ENCODE peak calls at places on chromosomes 1 and 21, in four cellular contexts. One of them, this sample, is unnamed.

GRCh38 chr1:32045770-32046169 is 27.0 kb upstream of the TMEM39B start:
- DNase-seq in K562: no peak
- DNase-seq in GM12878: no peak
- DNase-seq in GM12891: no peak
- DNase-seq in this sample: no peak

GRCh38 chr1:156251527-156251926 is 3.7 kb upstream of the PAQR6 start:
- DNase-seq in K562: no peak
- DNase-seq in GM12878: no peak
- DNase-seq in GM12891: no peak
- DNase-seq in this sample: no peak

GRCh38 chr1:87201768-87202167 is 126.9 kb upstream of the LMO4 start:
- DNase-seq in K562: no peak
- DNase-seq in GM12878: no peak
- DNase-seq in GM12891: no peak
- DNase-seq in this sample: no peak

GRCh38 chr1:151371744-151372410 is 628 bp downstream of the SELENBP1 start:
- DNase-seq in K562: no peak
- DNase-seq in GM12878: no peak
- DNase-seq in GM12891: no peak
- DNase-seq in this sample: peak

GRCh38 chr1:51600954-51601353 is 15.9 kb upstream of the OSBPL9 start:
- DNase-seq in K562: no peak
- DNase-seq in GM12878: no peak
- DNase-seq in GM12891: no peak
- DNase-seq in this sample: no peak

GRCh38 chr1:220804202-220804586 is 17.5 kb downstream of the MTARC1 start:
- DNase-seq in K562: no peak
- DNase-seq in GM12878: no peak
- DNase-seq in GM12891: no peak
- DNase-seq in this sample: no peak

GRCh38 chr1:82565146-82565545 is 764.4 kb downstream of the ADGRL2 start:
- DNase-seq in K562: no peak
- DNase-seq in GM12878: no peak
- DNase-seq in GM12891: no peak
- DNase-seq in this sample: no peak

GRCh38 chr1:206716519-206717236 is 32.0 kb downstream of the MAPKAPK2 start:
- DNase-seq in K562: no peak
- DNase-seq in GM12878: no peak
- DNase-seq in GM12891: no peak
- DNase-seq in this sample: no peak

GRCh38 chr1:202575906-202576653 is 134.2 kb downstream of the SYT2 start:
- DNase-seq in K562: no peak
- DNase-seq in GM12878: no peak
- DNase-seq in GM12891: no peak
- DNase-seq in this sample: no peak

GRCh38 chr1:25913166-25913565 is 6.9 kb upstream of the STMN1 start:
- DNase-seq in K562: no peak
- DNase-seq in GM12878: no peak
- DNase-seq in GM12891: no peak
- DNase-seq in this sample: no peak

GRCh38 chr1:208569181-208569580 is 325.0 kb upstream of the PLXNA2 start:
- DNase-seq in K562: no peak
- DNase-seq in GM12878: no peak
- DNase-seq in GM12891: no peak
- DNase-seq in this sample: no peak

GRCh38 chr1:101131239-101131924 is 105.4 kb upstream of the S1PR1 start:
- DNase-seq in K562: no peak
- DNase-seq in GM12878: no peak
- DNase-seq in GM12891: no peak
- DNase-seq in this sample: no peak

GRCh38 chr1:44345187-44345775 is 9.8 kb downstream of the ERI3 start:
- DNase-seq in K562: no peak
- DNase-seq in GM12878: no peak
- DNase-seq in GM12891: no peak
- DNase-seq in this sample: no peak

GRCh38 chr1:22386774-22387173 is 64.9 kb upstream of the ZBTB40 start:
- DNase-seq in K562: no peak
- DNase-seq in GM12878: no peak
- DNase-seq in GM12891: no peak
- DNase-seq in this sample: no peak

GRCh38 chr1:221517961-221518360 is 223.9 kb downstream of the DUSP10 start:
- DNase-seq in K562: no peak
- DNase-seq in GM12878: no peak
- DNase-seq in GM12891: no peak
- DNase-seq in this sample: peak

GRCh38 chr1:151158751-151159251 is 2.4 kb downstream of the TNFAIP8L2 start:
- DNase-seq in K562: no peak
- DNase-seq in GM12878: no peak
- DNase-seq in GM12891: no peak
- DNase-seq in this sample: peak

GRCh38 chr1:210827481-210827880 is 306.5 kb downstream of the KCNH1 start:
- DNase-seq in K562: no peak
- DNase-seq in GM12878: no peak
- DNase-seq in GM12891: no peak
- DNase-seq in this sample: no peak

GRCh38 chr1:184449916-184450315 is 63.1 kb downstream of the C1orf21 start:
- DNase-seq in K562: no peak
- DNase-seq in GM12878: no peak
- DNase-seq in GM12891: no peak
- DNase-seq in this sample: no peak

GRCh38 chr1:51302746-51303145 is 27.6 kb downstream of the TTC39A start:
- DNase-seq in K562: no peak
- DNase-seq in GM12878: no peak
- DNase-seq in GM12891: no peak
- DNase-seq in this sample: no peak

GRCh38 chr1:115828101-115829022 is 12.6 kb downstream of the NHLH2 start:
- DNase-seq in K562: peak
- DNase-seq in GM12878: no peak
- DNase-seq in GM12891: no peak
- DNase-seq in this sample: no peak
- TF ChIP-seq SPI1 in K562: no peak
- TF ChIP-seq SPI1 in GM12878: no peak
- TF ChIP-seq SPI1 in GM12891: no peak
- TF ChIP-seq SPI1 in this sample: no peak

GRCh38 chr1:30562559-30562958 is 160.8 kb downstream of the MATN1 start:
- DNase-seq in K562: no peak
- DNase-seq in GM12878: no peak
- DNase-seq in GM12891: no peak
- DNase-seq in this sample: no peak
- TF ChIP-seq SPI1 in K562: no peak
- TF ChIP-seq SPI1 in GM12878: no peak
- TF ChIP-seq SPI1 in GM12891: no peak
- TF ChIP-seq SPI1 in this sample: no peak

GRCh38 chr21:30268608-30269197 is 14.0 kb downstream of the KRTAP24-1 start:
- DNase-seq in K562: peak
- DNase-seq in GM12878: no peak
- DNase-seq in GM12891: no peak
- DNase-seq in this sample: peak
- TF ChIP-seq SPI1 in K562: no peak
- TF ChIP-seq SPI1 in GM12878: no peak
- TF ChIP-seq SPI1 in GM12891: no peak
- TF ChIP-seq SPI1 in this sample: no peak

DNA sequence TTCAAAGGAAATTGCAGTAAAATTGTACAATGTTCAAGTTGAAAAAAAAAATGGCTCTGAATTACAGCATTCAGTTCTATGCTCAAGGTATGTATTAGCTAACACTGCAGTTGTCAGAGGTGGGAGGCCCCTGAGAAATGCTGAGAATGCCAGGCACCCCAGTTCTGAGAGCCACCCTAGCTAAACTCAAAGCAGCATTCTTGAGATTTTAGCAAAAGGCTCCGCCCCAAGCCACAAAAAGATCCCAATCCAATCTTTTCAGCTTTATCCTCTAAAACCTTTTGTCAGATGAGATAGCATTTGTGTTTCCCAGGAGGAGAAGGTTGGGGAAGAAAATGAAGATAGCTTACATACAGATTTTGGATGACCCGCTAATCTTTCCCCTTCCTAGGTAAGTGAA is 68.8 kb downstream of the SMYD2 start:
- DNase-seq in K562: no peak
- DNase-seq in GM12878: no peak
- DNase-seq in GM12891: no peak
- DNase-seq in this sample: no peak
- TF ChIP-seq SPI1 in K562: no peak
- TF ChIP-seq SPI1 in GM12878: no peak
- TF ChIP-seq SPI1 in GM12891: no peak
- TF ChIP-seq SPI1 in this sample: no peak

DNA sequence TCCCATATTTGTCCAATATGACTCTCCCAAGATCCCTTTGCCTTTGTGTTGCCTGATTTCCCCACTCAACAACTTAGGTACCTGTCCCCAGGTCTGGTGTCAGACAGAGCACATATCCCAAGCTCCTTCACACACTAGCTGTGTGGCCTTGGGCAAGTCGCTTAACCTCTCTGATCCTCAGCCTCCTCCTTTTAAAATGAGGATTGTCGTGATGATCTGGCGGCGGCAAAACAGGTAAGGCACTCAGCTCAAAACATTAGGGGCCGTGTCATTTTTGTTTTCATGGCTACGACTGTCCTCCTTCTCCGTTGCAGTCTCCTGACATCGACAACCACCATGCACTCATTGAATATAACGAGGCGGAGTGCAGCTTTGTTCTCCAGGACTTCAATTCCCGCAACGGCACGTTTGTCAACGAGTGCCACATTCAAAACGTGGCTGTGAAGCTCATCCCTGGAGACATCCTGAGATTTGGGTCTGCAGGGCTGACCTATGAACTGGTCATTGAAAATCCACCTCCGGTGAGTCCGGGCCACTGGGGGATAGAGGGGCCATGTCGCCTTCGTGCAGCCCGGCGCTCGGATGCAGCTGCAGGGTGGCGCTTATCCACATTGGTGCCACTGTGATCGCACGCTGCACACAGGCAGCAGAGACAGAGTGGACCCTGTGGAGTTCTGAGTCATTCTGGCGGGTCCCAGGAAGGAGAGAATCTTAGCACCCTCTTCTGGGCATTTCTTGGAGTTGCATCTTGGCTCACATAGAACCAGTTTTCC is 25.2 kb downstream of the FHAD1 start:
- DNase-seq in K562: peak
- DNase-seq in GM12878: no peak
- DNase-seq in GM12891: peak
- DNase-seq in this sample: peak
- TF ChIP-seq SPI1 in K562: no peak
- TF ChIP-seq SPI1 in GM12878: no peak
- TF ChIP-seq SPI1 in GM12891: no peak
- TF ChIP-seq SPI1 in this sample: no peak

DNA sequence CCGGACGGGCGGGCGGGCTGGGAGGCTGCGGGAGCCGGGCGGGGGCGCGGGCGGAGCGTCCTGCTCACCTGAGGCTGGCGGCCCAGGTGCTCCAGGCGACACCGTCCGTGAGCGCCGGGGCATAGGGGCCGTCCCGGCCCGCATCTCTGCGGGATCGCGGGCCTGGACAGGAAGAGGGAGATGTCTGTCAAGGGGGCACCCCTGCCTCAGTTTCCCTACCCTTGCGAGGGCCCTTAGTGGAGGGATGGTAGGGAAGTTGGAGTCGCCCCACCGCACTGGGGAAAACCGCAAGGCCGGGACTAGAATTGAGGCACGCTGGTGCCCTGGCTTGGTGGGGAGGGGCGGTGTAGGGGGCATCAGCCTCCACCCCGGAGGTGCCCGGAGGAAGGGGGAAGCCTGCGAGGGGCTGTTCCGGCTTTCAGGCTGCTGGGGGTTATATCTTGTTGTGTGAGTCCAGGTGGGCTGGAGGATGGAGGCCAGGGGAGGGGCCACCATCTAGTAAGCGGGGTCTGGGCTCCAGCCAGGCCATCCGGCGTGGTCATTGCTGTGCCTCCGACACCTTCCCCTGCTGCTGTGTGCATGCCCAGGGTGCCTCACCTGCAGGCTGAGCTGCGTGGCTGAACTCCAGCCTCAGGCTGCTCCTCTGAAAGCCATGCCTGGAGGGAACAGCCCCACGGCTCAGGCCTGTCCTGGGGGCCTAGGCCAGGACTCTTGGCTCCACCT is 582 bp downstream of the VWA1 start:
- DNase-seq in K562: peak
- DNase-seq in GM12878: no peak
- DNase-seq in GM12891: no peak
- DNase-seq in this sample: no peak
- TF ChIP-seq SPI1 in K562: no peak
- TF ChIP-seq SPI1 in GM12878: no peak
- TF ChIP-seq SPI1 in GM12891: no peak
- TF ChIP-seq SPI1 in this sample: no peak

GRCh38 chr1:17664322-17664721 is 90.8 kb upstream of the ACTL8 start:
- DNase-seq in K562: peak
- DNase-seq in GM12878: no peak
- DNase-seq in GM12891: no peak
- DNase-seq in this sample: no peak

GRCh38 chr1:17665950-17666720 is 89.0 kb upstream of the ACTL8 start:
- DNase-seq in K562: no peak
- DNase-seq in GM12878: no peak
- DNase-seq in GM12891: no peak
- DNase-seq in this sample: no peak

GRCh38 chr1:17662786-17663185 is 92.3 kb upstream of the ACTL8 start:
- DNase-seq in K562: no peak
- DNase-seq in GM12878: no peak
- DNase-seq in GM12891: no peak
- DNase-seq in this sample: no peak

GRCh38 chr1:17663646-17664045 is 91.5 kb upstream of the ACTL8 start:
- DNase-seq in K562: no peak
- DNase-seq in GM12878: no peak
- DNase-seq in GM12891: no peak
- DNase-seq in this sample: no peak

DNA sequence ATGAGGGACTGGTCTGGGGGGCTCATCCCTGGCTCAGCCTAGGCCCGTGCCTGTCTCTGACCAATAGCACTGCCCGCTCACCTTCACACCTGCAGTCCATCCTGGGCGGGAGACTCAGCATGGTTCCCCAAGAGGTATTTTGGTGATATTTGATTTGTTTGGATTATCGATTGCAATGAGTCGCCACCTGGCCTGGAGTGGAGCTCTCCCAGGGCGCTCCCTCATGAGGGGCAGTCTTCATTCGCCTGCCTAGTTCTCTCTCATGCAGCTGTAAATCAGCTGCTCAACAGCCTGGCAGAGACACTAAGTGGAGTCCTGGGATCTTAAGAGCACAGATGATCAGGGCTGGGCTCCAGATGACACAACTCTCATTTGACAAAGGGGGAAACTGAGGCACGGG is 90.1 kb upstream of the ACTL8 start:
- DNase-seq in K562: no peak
- DNase-seq in GM12878: no peak
- DNase-seq in GM12891: no peak
- DNase-seq in this sample: no peak
- TF ChIP-seq SPI1 in K562: no peak
- TF ChIP-seq SPI1 in GM12878: no peak
- TF ChIP-seq SPI1 in GM12891: no peak
- TF ChIP-seq SPI1 in this sample: no peak